ENCODE peak calls at places on chromosomes 3 and 15, in six cellular contexts. R is tibial artery, O is T1000, K is pancreas, E is mucosa of gallbladder, A is cerebellum. T is an unnamed sample.

GRCh38 chr3:169512991-169513390 is 150.5 kb downstream of the MECOM start:
- DNase-seq in R (no peak), A (no peak), K (no peak), E (no peak), O (no peak), T (no peak)

GRCh38 chr3:65284971-65285370 is 597.2 kb upstream of the ADAMTS9 start:
- DNase-seq in O (no peak), E (no peak), A (no peak), K (no peak), R (no peak), T (no peak)

GRCh38 chr15:38144921-38145320 is 107.7 kb upstream of the SPRED1 start:
- DNase-seq in O (no peak), K (no peak), A (no peak), E (no peak), R (no peak), T (no peak)

GRCh38 chr3:82133070-82133606 is 371.7 kb upstream of the GBE1 start:
- DNase-seq in E (peak), O (no peak), A (peak), K (peak), R (peak), T (peak)

GRCh38 chr3:11768604-11769003 is 78.1 kb downstream of the TAMM41 start:
- DNase-seq in A (no peak), E (no peak), O (no peak), R (no peak), K (no peak), T (no peak)

GRCh38 chr3:179666436-179667035 is 13.7 kb downstream of the USP13 start:
- DNase-seq in K (peak), R (no peak), A (peak), O (no peak), E (no peak), T (no peak)

GRCh38 chr3:113746955-113747718 is at the start of gene ATP6V1A:
- DNase-seq in E (peak), K (peak), A (peak), O (no peak), R (peak), T (peak)

GRCh38 chr3:189123595-189124387 is 48.0 kb upstream of the TPRG1 start:
- DNase-seq in A (peak), E (peak), R (peak), O (no peak), K (no peak), T (no peak)

GRCh38 chr15:68700395-68701123 is 120.1 kb downstream of the ANP32A start:
- DNase-seq in R (peak), E (peak), A (peak), K (no peak), O (no peak), T (peak)

GRCh38 chr3:182565916-182566524 is 227.3 kb upstream of the ATP11B start:
- DNase-seq in E (no peak), O (no peak), A (no peak), K (no peak), R (no peak), T (no peak)

GRCh38 chr3:5239602-5240001 is 52.1 kb downstream of the EDEM1 start:
- DNase-seq in E (no peak), O (no peak), K (no peak), A (no peak), R (no peak), T (no peak)

GRCh38 chr3:168360993-168361392 is 265.3 kb upstream of the GOLIM4 start:
- DNase-seq in K (no peak), A (no peak), O (no peak), E (no peak), R (no peak), T (no peak)

GRCh38 chr3:124584552-124585391 is 145.5 kb upstream of the UMPS start:
- DNase-seq in E (peak), O (no peak), K (peak), A (no peak), R (peak), T (peak)

GRCh38 chr3:172915911-172916514 is 165.5 kb downstream of the ECT2 start:
- DNase-seq in O (no peak), E (no peak), R (no peak), K (no peak), A (no peak), T (no peak)

GRCh38 chr3:52512105-52512504 is 17.0 kb downstream of the STAB1 start:
- DNase-seq in A (no peak), O (no peak), E (no peak), R (no peak), K (no peak), T (no peak)

GRCh38 chr15:74725845-74726773 is 781 bp upstream of the CYP1A1 start:
- DNase-seq in O (peak), A (peak), R (peak), E (peak), K (peak), T (peak)

GRCh38 chr3:13274874-13275332 is 145.2 kb downstream of the NUP210 start:
- DNase-seq in A (no peak), R (no peak), E (no peak), K (no peak), O (no peak), T (no peak)

GRCh38 chr3:27767000-27767399 is 44.9 kb upstream of the EOMES start:
- DNase-seq in R (no peak), E (no peak), O (no peak), K (no peak), A (no peak), T (no peak)

T was measured in SK-MEL-5.